ENCODE peak calls at places on chromosomes 13 and 19, in seven cellular contexts. One of them, this sample, is unnamed.

GRCh38 chr19:6238643-6239281 is 41.0 kb downstream of the MLLT1 start:
- DNase-seq in transverse colon: no peak
- DNase-seq in MCF 10A: peak
- DNase-seq in GM13976: no peak
- DNase-seq in cardiac muscle cell: no peak
- DNase-seq in AG09319: peak
- DNase-seq in AG10803: peak
- DNase-seq in this sample: peak

GRCh38 chr19:12789098-12789903 is 2.0 kb upstream of the JUNB start:
- DNase-seq in transverse colon: no peak
- DNase-seq in MCF 10A: peak
- DNase-seq in GM13976: no peak
- DNase-seq in cardiac muscle cell: no peak
- DNase-seq in AG09319: no peak
- DNase-seq in AG10803: no peak
- DNase-seq in this sample: no peak

GRCh38 chr19:45442927-45443461 is 19.3 kb upstream of the ERCC1 start:
- DNase-seq in transverse colon: peak
- DNase-seq in MCF 10A: peak
- DNase-seq in GM13976: no peak
- DNase-seq in cardiac muscle cell: no peak
- DNase-seq in AG09319: no peak
- DNase-seq in AG10803: peak
- DNase-seq in this sample: peak

GRCh38 chr19:10514211-10515145 is 2.8 kb downstream of the S1PR5 start:
- DNase-seq in transverse colon: no peak
- DNase-seq in MCF 10A: no peak
- DNase-seq in GM13976: peak
- DNase-seq in cardiac muscle cell: peak
- DNase-seq in AG09319: no peak
- DNase-seq in AG10803: no peak
- DNase-seq in this sample: no peak

GRCh38 chr19:42176990-42177685 is 40.3 kb downstream of the DEDD2 start:
- DNase-seq in transverse colon: peak
- DNase-seq in MCF 10A: peak
- DNase-seq in GM13976: peak
- DNase-seq in cardiac muscle cell: peak
- DNase-seq in AG09319: peak
- DNase-seq in AG10803: peak
- DNase-seq in this sample: peak

GRCh38 chr19:12628040-12629022 is 17.6 kb downstream of the ZNF791 start:
- DNase-seq in transverse colon: no peak
- DNase-seq in MCF 10A: peak
- DNase-seq in GM13976: no peak
- DNase-seq in cardiac muscle cell: no peak
- DNase-seq in AG09319: no peak
- DNase-seq in AG10803: no peak
- DNase-seq in this sample: no peak

GRCh38 chr13:22915442-22916082 is 265.2 kb upstream of the SGCG start:
- DNase-seq in transverse colon: peak
- DNase-seq in MCF 10A: peak
- DNase-seq in GM13976: peak
- DNase-seq in cardiac muscle cell: peak
- DNase-seq in AG09319: no peak
- DNase-seq in AG10803: peak
- DNase-seq in this sample: peak

GRCh38 chr19:1491114-1491848 is at the start of gene REEP6:
- DNase-seq in transverse colon: no peak
- DNase-seq in MCF 10A: no peak
- DNase-seq in GM13976: no peak
- DNase-seq in cardiac muscle cell: no peak
- DNase-seq in AG09319: no peak
- DNase-seq in AG10803: no peak
- DNase-seq in this sample: no peak

GRCh38 chr13:29754486-29754806 is 96.0 kb downstream of the UBL3 start:
- DNase-seq in transverse colon: no peak
- DNase-seq in MCF 10A: peak
- DNase-seq in GM13976: no peak
- DNase-seq in cardiac muscle cell: no peak
- DNase-seq in AG09319: no peak
- DNase-seq in AG10803: peak
- DNase-seq in this sample: no peak

GRCh38 chr19:39479916-39480315 is 722 bp upstream of the TIMM50 start:
- DNase-seq in transverse colon: no peak
- DNase-seq in MCF 10A: no peak
- DNase-seq in GM13976: no peak
- DNase-seq in cardiac muscle cell: no peak
- DNase-seq in AG09319: no peak
- DNase-seq in AG10803: no peak
- DNase-seq in this sample: no peak

GRCh38 chr19:44725684-44726083 is 22.8 kb upstream of the BCL3 start:
- DNase-seq in transverse colon: peak
- DNase-seq in MCF 10A: no peak
- DNase-seq in GM13976: no peak
- DNase-seq in cardiac muscle cell: no peak
- DNase-seq in AG09319: no peak
- DNase-seq in AG10803: no peak
- DNase-seq in this sample: no peak

GRCh38 chr19:55342044-55342531 is 2.4 kb downstream of the KMT5C start:
- DNase-seq in transverse colon: no peak
- DNase-seq in MCF 10A: no peak
- DNase-seq in GM13976: no peak
- DNase-seq in cardiac muscle cell: no peak
- DNase-seq in AG09319: no peak
- DNase-seq in AG10803: no peak
- DNase-seq in this sample: no peak

GRCh38 chr19:55339225-55340143 is at the start of gene KMT5C:
- DNase-seq in transverse colon: peak
- DNase-seq in MCF 10A: peak
- DNase-seq in GM13976: peak
- DNase-seq in cardiac muscle cell: peak
- DNase-seq in AG09319: peak
- DNase-seq in AG10803: peak
- DNase-seq in this sample: peak

GRCh38 chr19:55340144-55340783 is 588 bp downstream of the KMT5C start:
- DNase-seq in transverse colon: peak
- DNase-seq in MCF 10A: no peak
- DNase-seq in GM13976: peak
- DNase-seq in cardiac muscle cell: peak
- DNase-seq in AG09319: no peak
- DNase-seq in AG10803: no peak
- DNase-seq in this sample: peak

GRCh38 chr19:55341191-55342043 is 1.7 kb downstream of the KMT5C start:
- DNase-seq in transverse colon: peak
- DNase-seq in MCF 10A: peak
- DNase-seq in GM13976: peak
- DNase-seq in cardiac muscle cell: peak
- DNase-seq in AG09319: no peak
- DNase-seq in AG10803: peak
- DNase-seq in this sample: peak

DNA sequence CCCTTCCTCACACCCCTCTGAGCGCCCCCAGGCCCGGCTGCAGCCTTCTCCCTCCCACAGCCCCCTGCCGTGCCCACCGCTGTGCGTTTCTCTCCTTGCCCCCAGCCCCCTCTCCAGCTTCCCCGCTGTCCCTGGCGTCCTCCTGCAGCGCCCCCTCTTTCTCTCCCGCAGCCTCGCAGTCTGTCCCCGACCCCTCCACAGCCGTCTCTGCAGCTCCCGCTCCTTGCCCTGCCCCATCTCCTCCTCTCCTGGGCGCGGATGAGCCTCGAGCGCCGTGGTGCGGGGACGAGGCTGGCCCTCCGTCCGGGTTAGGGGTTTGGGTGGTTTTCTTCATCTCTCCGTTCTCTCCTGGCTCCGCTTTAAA is 1.1 kb downstream of the KMT5C start:
- DNase-seq in transverse colon: peak
- DNase-seq in MCF 10A: no peak
- DNase-seq in GM13976: no peak
- DNase-seq in cardiac muscle cell: peak
- DNase-seq in AG09319: no peak
- DNase-seq in AG10803: no peak
- DNase-seq in this sample: no peak
- TF ChIP-seq CTCF in transverse colon: no peak
- TF ChIP-seq CTCF in MCF 10A: no peak
- TF ChIP-seq CTCF in GM13976: no peak
- TF ChIP-seq CTCF in cardiac muscle cell: peak
- TF ChIP-seq CTCF in AG09319: peak
- TF ChIP-seq CTCF in AG10803: no peak
- TF ChIP-seq CTCF in this sample: no peak

DNA sequence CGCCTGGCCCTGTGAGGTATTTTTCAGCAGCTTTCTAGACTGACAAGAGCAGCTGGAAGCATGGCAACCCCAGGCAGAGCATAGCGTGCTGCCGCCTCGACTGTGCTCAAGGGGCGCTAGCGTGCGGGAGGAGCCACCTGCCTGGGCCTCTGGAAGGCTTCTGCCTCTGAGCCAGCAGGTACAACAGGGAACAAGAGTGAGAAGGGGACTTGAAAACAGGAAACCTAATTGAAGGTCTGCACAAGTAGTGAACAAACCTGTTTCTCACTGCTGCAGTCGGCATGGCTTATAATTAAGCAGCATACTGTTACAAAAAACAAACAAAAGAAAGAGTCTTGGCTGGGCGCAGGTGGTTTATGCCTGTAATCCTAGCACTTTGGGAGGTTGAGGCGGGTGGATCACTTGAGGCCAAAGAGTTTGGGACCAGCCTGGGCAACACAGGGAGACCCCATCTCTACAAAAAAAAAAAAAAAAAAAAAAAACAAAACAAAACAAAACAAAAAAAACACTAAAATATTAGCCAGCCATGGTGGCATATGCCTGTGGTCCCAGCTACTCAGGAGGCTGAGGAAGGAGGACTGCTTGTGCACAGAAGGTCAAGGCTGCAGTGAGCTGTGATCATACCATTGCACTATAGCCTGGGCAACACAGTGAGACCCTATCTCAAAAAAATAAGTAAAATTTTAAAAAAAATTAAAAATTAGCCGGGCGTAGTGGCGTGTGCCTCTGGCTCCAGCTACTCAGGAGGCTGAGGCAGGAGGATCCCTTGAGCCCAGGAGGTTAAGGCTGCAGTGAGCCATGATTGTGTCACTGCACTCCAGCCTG is 12.6 kb upstream of the GARRE1 start:
- DNase-seq in transverse colon: peak
- DNase-seq in MCF 10A: no peak
- DNase-seq in GM13976: peak
- DNase-seq in cardiac muscle cell: peak
- DNase-seq in AG09319: no peak
- DNase-seq in AG10803: no peak
- DNase-seq in this sample: peak
- TF ChIP-seq CTCF in transverse colon: peak
- TF ChIP-seq CTCF in MCF 10A: no peak
- TF ChIP-seq CTCF in GM13976: no peak
- TF ChIP-seq CTCF in cardiac muscle cell: peak
- TF ChIP-seq CTCF in AG09319: no peak
- TF ChIP-seq CTCF in AG10803: peak
- TF ChIP-seq CTCF in this sample: peak

DNA sequence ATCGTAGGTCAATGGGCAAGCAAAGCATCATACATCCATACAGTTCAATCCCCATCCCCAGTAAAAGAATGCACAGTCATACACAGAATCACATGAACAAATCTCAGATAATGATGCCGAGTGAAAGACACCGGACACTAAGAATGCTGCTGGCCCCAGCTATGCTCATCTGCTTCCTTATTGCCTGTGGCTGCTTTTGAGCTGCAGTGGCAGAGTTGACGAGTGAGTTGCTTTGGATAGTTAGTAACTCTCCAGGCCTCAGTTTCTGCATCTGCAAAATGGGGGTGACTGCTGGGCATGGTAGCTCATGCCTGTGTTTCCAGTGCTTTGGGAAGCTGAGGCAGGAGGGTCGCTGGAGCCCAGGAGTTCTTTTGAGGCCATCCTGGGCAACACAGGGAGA is 12.9 kb upstream of the NFIC start:
- DNase-seq in transverse colon: no peak
- DNase-seq in MCF 10A: no peak
- DNase-seq in GM13976: no peak
- DNase-seq in cardiac muscle cell: no peak
- DNase-seq in AG09319: no peak
- DNase-seq in AG10803: no peak
- DNase-seq in this sample: no peak
- TF ChIP-seq CTCF in transverse colon: no peak
- TF ChIP-seq CTCF in MCF 10A: no peak
- TF ChIP-seq CTCF in GM13976: no peak
- TF ChIP-seq CTCF in cardiac muscle cell: no peak
- TF ChIP-seq CTCF in AG09319: no peak
- TF ChIP-seq CTCF in AG10803: no peak
- TF ChIP-seq CTCF in this sample: no peak

DNA sequence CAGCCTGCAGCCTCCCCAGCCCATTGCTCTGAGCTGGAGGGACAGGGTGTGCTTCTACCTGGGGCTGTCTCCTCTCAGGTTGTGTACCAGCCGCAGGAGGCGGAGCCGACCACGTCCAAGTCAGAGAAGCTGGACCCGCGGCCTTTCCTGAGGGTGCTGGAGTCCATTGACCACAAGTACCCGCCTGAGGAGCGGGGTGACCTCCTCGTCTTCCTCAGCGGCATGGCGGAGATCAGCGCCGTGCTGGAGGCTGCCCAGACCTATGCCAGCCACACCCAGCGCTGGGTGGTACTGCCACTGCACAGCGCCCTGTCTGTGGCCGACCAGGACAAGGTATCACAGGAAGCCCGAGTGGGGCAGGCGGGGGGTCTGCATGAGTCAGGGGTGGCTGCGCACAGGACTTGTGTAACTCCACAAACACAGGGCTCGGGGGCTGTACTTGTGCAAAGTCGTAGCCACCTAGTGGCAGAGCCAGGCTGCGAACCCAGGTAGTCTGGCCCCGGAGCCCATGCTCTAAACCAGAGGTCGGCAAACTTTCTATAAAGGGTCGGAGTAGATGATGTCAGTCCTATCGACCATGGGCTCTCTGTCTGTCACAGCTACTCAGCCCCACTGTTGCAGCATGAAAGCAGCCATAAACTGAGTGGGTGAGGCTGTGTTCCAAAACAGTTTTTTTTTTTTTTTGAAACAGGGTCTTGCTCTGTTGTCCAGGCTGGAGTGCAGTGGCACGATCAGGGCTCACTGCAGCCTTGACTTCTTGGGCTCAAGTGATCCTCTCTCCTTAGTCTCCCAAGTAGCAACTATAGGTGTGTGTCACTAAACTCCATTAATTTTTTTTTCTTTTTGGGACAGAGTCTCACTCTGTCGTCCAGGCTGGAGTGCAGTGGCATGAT is 8.9 kb downstream of the DHX34 start:
- DNase-seq in transverse colon: no peak
- DNase-seq in MCF 10A: no peak
- DNase-seq in GM13976: no peak
- DNase-seq in cardiac muscle cell: no peak
- DNase-seq in AG09319: no peak
- DNase-seq in AG10803: no peak
- DNase-seq in this sample: no peak
- TF ChIP-seq CTCF in transverse colon: no peak
- TF ChIP-seq CTCF in MCF 10A: no peak
- TF ChIP-seq CTCF in GM13976: no peak
- TF ChIP-seq CTCF in cardiac muscle cell: peak
- TF ChIP-seq CTCF in AG09319: no peak
- TF ChIP-seq CTCF in AG10803: peak
- TF ChIP-seq CTCF in this sample: no peak

This sample was measured in lower lobe of right lung.